ENCODE peak calls at places on chromosome 17, in five cellular contexts. G is stimulated activated CD4-positive, alpha-beta T cell treated with anti-CD3 and anti-CD28 coated beads, Interleukin-15, amount 100 ng/mL, for 1 hour; Q is RPMI8226; D is activated T-helper 1 cell treated with Interleukin-2 at 50 U/mL for 16 hours; F is A549. X is an unnamed sample.

GRCh38 chr17:45070809-45071208 is 9.7 kb downstream of the NMT1 start:
- DNase-seq in G (no peak), Q (no peak), D (no peak), F (no peak), X (no peak)

GRCh38 chr17:9242983-9243382 is 221.7 kb downstream of the NTN1 start:
- DNase-seq in G (no peak), Q (no peak), D (no peak), F (no peak), X (no peak)

GRCh38 chr17:82012482-82013295 is 10.0 kb downstream of the CENPX start:
- DNase-seq in G (no peak), Q (no peak), D (no peak), F (no peak), X (no peak)

GRCh38 chr17:49315974-49316570 is 46.0 kb downstream of the ZNF652 start:
- DNase-seq in G (no peak), Q (no peak), D (no peak), F (no peak), X (no peak)

GRCh38 chr17:68771867-68772515 is 170.8 kb upstream of the FAM20A start:
- DNase-seq in G (no peak), Q (peak), D (no peak), F (peak), X (no peak)

GRCh38 chr17:35486920-35487727 is 38.6 kb upstream of the SLFN13 start:
- DNase-seq in G (peak), Q (peak), D (peak), F (no peak), X (no peak)

GRCh38 chr17:36072431-36073121 is 8.5 kb downstream of the CCL18 start:
- DNase-seq in G (peak), Q (peak), D (peak), F (peak), X (peak)

GRCh38 chr17:69090365-69090764 is 29.6 kb upstream of the ABCA9 start:
- DNase-seq in G (no peak), Q (no peak), D (no peak), F (no peak), X (no peak)

GRCh38 chr17:83079340-83079747 is at the start of gene METRNL:
- DNase-seq in G (peak), Q (peak), D (peak), F (peak), X (no peak)

GRCh38 chr17:68627956-68628355 is 26.8 kb upstream of the FAM20A start:
- DNase-seq in G (no peak), Q (no peak), D (no peak), F (no peak), X (no peak)

GRCh38 chr17:2689411-2690164 is 22.0 kb downstream of the CLUH start:
- DNase-seq in G (no peak), Q (no peak), D (no peak), F (no peak), X (no peak)

GRCh38 chr17:77453613-77454559 is 313.1 kb downstream of the SEC14L1 start:
- DNase-seq in G (no peak), Q (no peak), D (no peak), F (no peak), X (no peak)

GRCh38 chr17:79890706-79891105 is 51.5 kb upstream of the CBX4 start:
- DNase-seq in G (no peak), Q (no peak), D (no peak), F (no peak), X (no peak)

GRCh38 chr17:33939959-33940358 is 315.1 kb upstream of the CCL2 start:
- DNase-seq in G (no peak), Q (no peak), D (no peak), F (no peak), X (no peak)

X was measured in iPS DF 6.9.